ENCODE peak calls at places on chromosomes 16 and 17, in eight cellular contexts. One of them, this sample, is unnamed.

GRCh38 chr17:39867084-39867890 is 715 bp upstream of the ZPBP2 start:
- DNase-seq in NCI-H1436: no peak
- DNase-seq in AG04450: no peak
- DNase-seq in MG63: no peak
- DNase-seq in NCI-H1694: no peak
- DNase-seq in SJSA1: no peak
- DNase-seq in EL: no peak
- DNase-seq in stimulated activated CD4-positive, alpha-beta T cell treated with anti-CD3 and anti-CD28 coated beads, Interleukin-15, amount 100 ng/mL, for 1 hour: peak; percentile 42
- DNase-seq in this sample: no peak

GRCh38 chr16:49463529-49463928 is 89.9 kb downstream of the C16orf78 start:
- DNase-seq in AG04450: no peak
- DNase-seq in MG63: no peak
- DNase-seq in NCI-H1694: no peak
- DNase-seq in stimulated activated CD4-positive, alpha-beta T cell treated with anti-CD3 and anti-CD28 coated beads, Interleukin-15, amount 100 ng/mL, for 1 hour: no peak
- DNase-seq in SJSA1: no peak
- DNase-seq in EL: no peak
- DNase-seq in NCI-H1436: peak; percentile 75
- DNase-seq in this sample: peak; percentile 23

GRCh38 chr17:42428141-42428944 is 5.3 kb upstream of the CAVIN1 start:
- DNase-seq in MG63: peak; percentile 83
- DNase-seq in NCI-H1694: peak; percentile 79
- DNase-seq in EL: peak; percentile 99
- DNase-seq in stimulated activated CD4-positive, alpha-beta T cell treated with anti-CD3 and anti-CD28 coated beads, Interleukin-15, amount 100 ng/mL, for 1 hour: no peak
- DNase-seq in SJSA1: peak; percentile 94
- DNase-seq in NCI-H1436: peak; percentile 55
- DNase-seq in AG04450: peak; percentile 91
- DNase-seq in this sample: peak; percentile 33

GRCh38 chr17:44827863-44828262 is 2.2 kb downstream of the GJC1 start:
- DNase-seq in NCI-H1694: no peak
- DNase-seq in SJSA1: no peak
- DNase-seq in stimulated activated CD4-positive, alpha-beta T cell treated with anti-CD3 and anti-CD28 coated beads, Interleukin-15, amount 100 ng/mL, for 1 hour: no peak
- DNase-seq in EL: peak; percentile 48
- DNase-seq in NCI-H1436: no peak
- DNase-seq in AG04450: no peak
- DNase-seq in MG63: no peak
- DNase-seq in this sample: no peak

GRCh38 chr17:9937164-9937835 is 32.2 kb upstream of the RCVRN start:
- DNase-seq in stimulated activated CD4-positive, alpha-beta T cell treated with anti-CD3 and anti-CD28 coated beads, Interleukin-15, amount 100 ng/mL, for 1 hour: no peak
- DNase-seq in EL: no peak
- DNase-seq in SJSA1: no peak
- DNase-seq in NCI-H1436: no peak
- DNase-seq in AG04450: no peak
- DNase-seq in NCI-H1694: no peak
- DNase-seq in MG63: no peak
- DNase-seq in this sample: no peak

GRCh38 chr17:63140255-63140654 is 174.2 kb downstream of the TANC2 start:
- DNase-seq in NCI-H1694: peak; percentile 52
- DNase-seq in EL: peak; percentile 23
- DNase-seq in MG63: no peak
- DNase-seq in AG04450: no peak
- DNase-seq in NCI-H1436: no peak
- DNase-seq in stimulated activated CD4-positive, alpha-beta T cell treated with anti-CD3 and anti-CD28 coated beads, Interleukin-15, amount 100 ng/mL, for 1 hour: no peak
- DNase-seq in SJSA1: no peak
- DNase-seq in this sample: no peak

GRCh38 chr16:3480901-3481695 is 14.2 kb downstream of the C16orf90 start:
- DNase-seq in NCI-H1436: no peak
- DNase-seq in NCI-H1694: no peak
- DNase-seq in MG63: no peak
- DNase-seq in AG04450: no peak
- DNase-seq in stimulated activated CD4-positive, alpha-beta T cell treated with anti-CD3 and anti-CD28 coated beads, Interleukin-15, amount 100 ng/mL, for 1 hour: no peak
- DNase-seq in SJSA1: no peak
- DNase-seq in EL: no peak
- DNase-seq in this sample: no peak

GRCh38 chr17:79218825-79219200 is 144.2 kb downstream of the ENGASE start:
- DNase-seq in NCI-H1436: no peak
- DNase-seq in MG63: no peak
- DNase-seq in EL: no peak
- DNase-seq in AG04450: no peak
- DNase-seq in NCI-H1694: no peak
- DNase-seq in SJSA1: no peak
- DNase-seq in stimulated activated CD4-positive, alpha-beta T cell treated with anti-CD3 and anti-CD28 coated beads, Interleukin-15, amount 100 ng/mL, for 1 hour: no peak
- DNase-seq in this sample: no peak

GRCh38 chr17:48795444-48796162 is 21.4 kb downstream of the TTLL6 start:
- DNase-seq in EL: peak; percentile 87
- DNase-seq in MG63: peak; percentile 83
- DNase-seq in SJSA1: no peak
- DNase-seq in AG04450: peak; percentile 26
- DNase-seq in NCI-H1436: no peak
- DNase-seq in stimulated activated CD4-positive, alpha-beta T cell treated with anti-CD3 and anti-CD28 coated beads, Interleukin-15, amount 100 ng/mL, for 1 hour: no peak
- DNase-seq in NCI-H1694: no peak
- DNase-seq in this sample: no peak

This sample was measured in GF-D8.